ENCODE peak calls at places on chromosomes 2 and 18, in ten cellular contexts. O is K562, Q is stomach, J is prostate gland, V is HCT116, W is breast epithelium, S is Panc1, L is transverse colon, H is sigmoid colon, U is endothelial cell of umbilical vein. I is an unnamed sample.

GRCh38 chr2:121087117-121087516 is 197.9 kb downstream of the TFCP2L1 start:
- DNase-seq in H (no peak), S (no peak), J (no peak), V (no peak), W (no peak), Q (no peak), U (no peak), O (no peak), L (no peak), I (no peak)

GRCh38 chr2:200515155-200515554 is 5.3 kb upstream of the KCTD18 start:
- DNase-seq in W (no peak), H (no peak), L (no peak), J (no peak), Q (no peak), U (no peak), S (no peak), V (no peak), O (no peak), I (no peak)

GRCh38 chr2:147634801-147635200 is 210.0 kb upstream of the ACVR2A start:
- DNase-seq in O (no peak), W (no peak), H (no peak), V (no peak), Q (no peak), S (no peak), U (no peak), L (no peak), J (no peak), I (no peak)

GRCh38 chr2:236107971-236108625 is 60.1 kb downstream of the GBX2 start:
- DNase-seq in V (no peak), S (no peak), Q (no peak), U (peak; percentile 58), W (no peak), O (no peak), L (no peak), J (no peak), H (no peak), I (peak; percentile 70)

GRCh38 chr18:74139888-74140287 is 7.7 kb downstream of the FBXO15 start:
- DNase-seq in U (no peak), S (no peak), H (no peak), J (no peak), L (no peak), Q (no peak), V (no peak), O (peak; percentile 15), W (no peak), I (no peak)

GRCh38 chr2:216799873-216800421 is 59.9 kb downstream of the TNP1 start:
- DNase-seq in L (peak; percentile 17), O (peak; percentile 27), S (no peak), V (no peak), H (peak; percentile 91), W (no peak), Q (no peak), U (no peak), J (no peak), I (no peak)

GRCh38 chr18:13530879-13531387 is 195.4 kb downstream of the FAM210A start:
- DNase-seq in H (peak; percentile 88), V (peak; percentile 4), L (peak; percentile 62), S (peak; percentile 7), O (no peak), U (peak; percentile 79), J (peak; percentile 38), Q (peak; percentile 51), W (no peak), I (no peak)

GRCh38 chr18:76988015-76988826 is 144.4 kb downstream of the MBP start:
- DNase-seq in L (no peak), U (no peak), V (no peak), H (no peak), S (no peak), O (no peak), J (no peak), W (no peak), Q (no peak), I (peak; percentile 76)

GRCh38 chr2:231223001-231223375 is 24.6 kb downstream of the ARMC9 start:
- DNase-seq in Q (no peak), H (no peak), V (no peak), J (no peak), W (no peak), O (no peak), L (no peak), U (no peak), S (no peak), I (no peak)

GRCh38 chr18:56083097-56083865 is 495.3 kb upstream of the TCF4 start:
- DNase-seq in J (no peak), L (no peak), O (no peak), W (no peak), H (no peak), V (no peak), U (peak; percentile 99), Q (no peak), S (no peak), I (peak; percentile 59)

GRCh38 chr2:177332041-177332991 is 60.3 kb upstream of the AGPS start:
- DNase-seq in H (peak; percentile 80), J (peak; percentile 47), U (peak; percentile 87), S (peak; percentile 46), O (peak; percentile 67), V (peak; percentile 39), Q (peak; percentile 37), L (peak; percentile 33), W (no peak), I (no peak)

GRCh38 chr2:9805435-9806297 is 37.6 kb upstream of the TAF1B start:
- DNase-seq in W (peak; percentile 15), V (no peak), O (no peak), L (no peak), J (no peak), Q (no peak), H (peak; percentile 67), S (no peak), U (no peak), I (peak; percentile 43)

GRCh38 chr2:50723549-50723948 is 308.4 kb downstream of the NRXN1 start:
- DNase-seq in V (no peak), L (no peak), Q (no peak), U (no peak), W (no peak), H (no peak), O (no peak), S (no peak), J (no peak), I (no peak)

GRCh38 chr2:60439219-60439974 is 114.1 kb downstream of the BCL11A start:
- DNase-seq in U (no peak), V (no peak), Q (peak; percentile 47), H (peak; percentile 69), J (no peak), S (peak; percentile 20), W (no peak), L (peak; percentile 62), O (peak; percentile 24), I (peak; percentile 93)
- TF ChIP-seq POLR2AphosphoS5 in U (no peak), V (no peak), Q (no peak), H (no peak), J (no peak), S (no peak), W (no peak), L (no peak), O (no peak), I (peak; percentile 80)

GRCh38 chr2:167345559-167345958 is 457.3 kb downstream of the XIRP2 start:
- DNase-seq in H (no peak), V (no peak), Q (no peak), O (no peak), W (no peak), L (no peak), J (no peak), U (no peak), S (no peak), I (no peak)

GRCh38 chr2:167340322-167340721 is 452.0 kb downstream of the XIRP2 start:
- DNase-seq in J (no peak), W (no peak), H (no peak), U (no peak), V (no peak), S (no peak), Q (no peak), O (no peak), L (no peak), I (no peak)

GRCh38 chr2:167342769-167343168 is 454.5 kb downstream of the XIRP2 start:
- DNase-seq in O (no peak), L (no peak), Q (no peak), W (no peak), H (no peak), V (no peak), S (no peak), U (peak; percentile 13), J (no peak), I (no peak)
- TF ChIP-seq CTCF in O (no peak), L (no peak), Q (no peak), W (no peak), H (no peak), V (no peak), S (peak; percentile 25), U (no peak), J (no peak), I (no peak)

GRCh38 chr2:74149249-74149530 is 1.5 kb upstream of the BOLA3 start:
- DNase-seq in W (no peak), Q (no peak), V (no peak), U (no peak), S (no peak), H (no peak), L (no peak), O (no peak), J (no peak), I (no peak)

GRCh38 chr2:74148457-74149248 is 941 bp upstream of the BOLA3 start:
- DNase-seq in U (no peak), H (no peak), Q (no peak), L (no peak), S (no peak), J (no peak), O (no peak), V (no peak), W (no peak), I (no peak)

GRCh38 chr2:74149570-74150319 is 2.0 kb upstream of the BOLA3 start:
- DNase-seq in Q (no peak), S (no peak), H (no peak), V (no peak), W (no peak), O (no peak), L (no peak), J (no peak), U (no peak), I (no peak)

GRCh38 chr2:74155830-74156229 is 8.1 kb upstream of the BOLA3 start:
- DNase-seq in W (no peak), V (no peak), U (no peak), S (no peak), H (no peak), L (no peak), O (no peak), J (no peak), Q (no peak), I (no peak)

DNA sequence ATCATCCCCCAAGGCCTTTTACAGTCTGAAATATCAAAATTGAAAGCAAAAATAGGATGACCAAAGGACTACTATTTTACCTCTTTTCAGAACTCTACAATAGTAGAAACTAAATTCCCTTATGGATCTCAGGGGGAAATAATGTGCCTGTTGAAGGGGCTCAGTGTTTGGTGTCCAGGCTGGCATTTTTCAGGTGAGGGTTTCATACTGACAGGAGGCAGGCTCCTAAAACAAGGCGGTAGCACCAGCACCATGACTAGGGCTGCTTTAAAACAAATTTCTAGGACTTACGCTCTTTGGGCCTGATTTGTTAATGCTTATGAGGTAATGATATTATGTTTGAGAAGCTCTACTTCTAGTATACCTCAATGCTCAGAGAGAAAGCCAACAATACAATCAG is 5.2 kb upstream of the BOLA3 start:
- DNase-seq in O (no peak), V (no peak), J (no peak), H (no peak), W (no peak), U (no peak), L (no peak), S (no peak), Q (no peak), I (no peak)
- TF ChIP-seq POLR2AphosphoS5 in O (no peak), V (no peak), J (no peak), H (no peak), W (no peak), U (no peak), L (no peak), S (no peak), Q (no peak), I (no peak)

GRCh38 chr2:65064728-65065552 is 8.7 kb downstream of the CEP68 start:
- DNase-seq in Q (peak; percentile 47), W (no peak), U (peak; percentile 93), L (peak; percentile 54), O (peak; percentile 58), V (no peak), J (peak; percentile 62), S (no peak), H (peak; percentile 83), I (peak; percentile 86)
- TF ChIP-seq CTCF in Q (peak; percentile 64), W (peak; percentile 81), U (peak; percentile 54), L (peak; percentile 66), O (peak; percentile 90), V (peak; percentile 60), J (peak; percentile 71), S (peak; percentile 79), H (peak; percentile 62), I (peak; percentile 48)

I was measured in spleen.